ENCODE peak calls at places on chromosomes 16 and 17, in nine cellular contexts. S is A549, P is fibroblast of lung, T is mucosa of descending colon, D is HCT116, Y is pancreas, N is tibial artery, H is PC-3, K is body of pancreas. O is an unnamed sample.

GRCh38 chr17:68570531-68570930 is 30.6 kb downstream of the FAM20A start:
- DNase-seq in S (no peak), P (no peak), T (no peak), D (no peak), Y (no peak), N (no peak), H (no peak), K (no peak), O (no peak)

GRCh38 chr17:27475070-27475673 is 18.9 kb downstream of the KSR1 start:
- DNase-seq in S (no peak), P (no peak), T (no peak), D (no peak), Y (no peak), N (no peak), H (no peak), K (no peak), O (peak; percentile 28)

GRCh38 chr16:21101631-21102420 is 48.8 kb downstream of the DNAH3 start:
- DNase-seq in S (peak; percentile 53), P (peak; percentile 36), T (peak; percentile 25), D (peak; percentile 19), Y (peak; percentile 14), N (no peak), H (peak; percentile 30), K (peak; percentile 12), O (no peak)

GRCh38 chr17:17413821-17414220 is 63.0 kb upstream of the MED9 start:
- DNase-seq in S (no peak), P (no peak), T (no peak), D (no peak), Y (no peak), N (no peak), H (no peak), K (no peak), O (peak; percentile 32)

GRCh38 chr16:78421244-78421661 is 321.8 kb downstream of the WWOX start:
- DNase-seq in S (no peak), P (no peak), T (no peak), D (no peak), Y (no peak), N (no peak), H (no peak), K (no peak), O (no peak)

GRCh38 chr17:70318061-70318460 is 148.7 kb downstream of the KCNJ2 start:
- DNase-seq in S (no peak), P (peak; percentile 29), T (no peak), D (no peak), Y (no peak), N (no peak), H (no peak), K (no peak), O (no peak)

GRCh38 chr17:46818319-46818928 is at the start of gene WNT3:
- DNase-seq in S (no peak), P (no peak), T (peak; percentile 17), D (no peak), Y (no peak), N (no peak), H (no peak), K (no peak), O (peak; percentile 75)

GRCh38 chr17:13140750-13141149 is 122.9 kb upstream of the ELAC2 start:
- DNase-seq in S (no peak), P (peak; percentile 44), T (no peak), D (no peak), Y (no peak), N (no peak), H (no peak), K (no peak), O (no peak)

GRCh38 chr16:78648517-78648916 is 549.1 kb downstream of the WWOX start:
- DNase-seq in S (no peak), P (peak; percentile 54), T (peak; percentile 24), D (no peak), Y (no peak), N (no peak), H (no peak), K (no peak), O (no peak)

GRCh38 chr16:58218786-58219185 is 20.9 kb upstream of the CSNK2A2 start:
- DNase-seq in S (no peak), P (no peak), T (no peak), D (no peak), Y (no peak), N (no peak), H (no peak), K (no peak), O (no peak)

GRCh38 chr17:74860999-74861553 is 1.4 kb upstream of the GRIN2C start:
- DNase-seq in S (no peak), P (no peak), T (no peak), D (no peak), Y (no peak), N (no peak), H (no peak), K (no peak), O (no peak)

GRCh38 chr16:75107505-75107904 is 9.1 kb downstream of the LDHD start:
- DNase-seq in S (no peak), P (no peak), T (no peak), D (no peak), Y (no peak), N (no peak), H (no peak), K (no peak), O (peak; percentile 49)

GRCh38 chr16:10824111-10824893 is 5.7 kb upstream of the TVP23A start:
- DNase-seq in S (no peak), P (no peak), T (peak; percentile 26), D (no peak), Y (peak; percentile 95), N (no peak), H (peak; percentile 19), K (peak; percentile 98), O (peak; percentile 81)

GRCh38 chr16:10827691-10828341 is 9.2 kb upstream of the TVP23A start:
- DNase-seq in S (no peak), P (peak; percentile 91), T (peak; percentile 60), D (no peak), Y (peak; percentile 67), N (peak; percentile 80), H (peak; percentile 64), K (peak; percentile 82), O (peak; percentile 81)

GRCh38 chr16:10820546-10820945 is 2.0 kb upstream of the TVP23A start:
- DNase-seq in S (no peak), P (no peak), T (no peak), D (no peak), Y (no peak), N (no peak), H (no peak), K (no peak), O (no peak)

GRCh38 chr16:10817963-10818941 is at the start of gene TVP23A:
- DNase-seq in S (no peak), P (no peak), T (no peak), D (no peak), Y (no peak), N (no peak), H (no peak), K (no peak), O (no peak)

GRCh38 chr16:10822702-10823101 is 4.1 kb upstream of the TVP23A start:
- DNase-seq in S (no peak), P (no peak), T (no peak), D (no peak), Y (no peak), N (no peak), H (no peak), K (no peak), O (no peak)
- H3K4me3 ChIP-seq in S (no peak overlapping the region), P (no peak overlapping the region), T (no peak overlapping the region), D (no peak overlapping the region), Y (no peak overlapping the region), N (no peak overlapping the region), H (no peak overlapping the region), K (no peak overlapping the region), O (no peak overlapping the region)

DNA sequence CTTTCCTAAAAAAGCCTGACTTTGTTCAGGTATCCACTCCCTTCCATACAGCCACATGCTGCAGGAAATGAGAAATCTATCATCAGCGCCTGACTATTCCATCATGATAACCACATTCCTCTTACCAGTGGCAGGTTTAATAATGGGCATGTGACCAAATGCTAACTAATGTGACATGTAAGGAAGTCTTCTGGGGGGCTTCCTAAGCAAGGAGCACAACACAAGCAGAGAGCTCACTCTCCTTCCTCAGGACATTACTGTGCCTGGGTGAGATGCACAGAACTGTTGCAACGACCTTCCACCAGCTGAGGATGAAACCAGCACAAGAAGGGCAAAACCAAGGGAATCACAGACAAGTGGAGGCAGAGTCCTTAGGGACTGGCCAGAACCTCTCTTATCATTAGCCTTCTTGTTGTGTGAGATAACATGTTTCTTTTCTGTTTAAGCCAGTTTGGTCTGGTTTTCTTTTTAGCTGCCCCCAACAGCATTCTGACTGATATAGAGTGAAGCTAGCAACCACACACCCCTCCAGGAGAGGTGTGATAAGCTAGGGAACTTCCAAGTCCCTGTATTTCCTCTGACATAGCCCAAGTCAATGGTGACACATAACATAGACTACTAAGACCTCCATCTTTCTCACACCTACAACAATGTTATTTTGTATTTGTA is 16.9 kb downstream of the MYO1D start:
- DNase-seq in S (no peak), P (no peak), T (no peak), D (no peak), Y (no peak), N (no peak), H (no peak), K (no peak), O (no peak)
- H3K4me1 ChIP-seq in S (no peaks in the 10 kb centered on the region), P (no peaks in the 10 kb centered on the region), T (peaks cover 26% of the 10 kb centered on the region), D (peaks cover 1% of the 10 kb centered on the region), Y (no peaks in the 10 kb centered on the region), N (peaks cover 21% of the 10 kb centered on the region), H (peaks cover 11% of the 10 kb centered on the region), K (peaks cover 11% of the 10 kb centered on the region), O (peaks cover 14% of the 10 kb centered on the region)

GRCh38 chr17:19867654-19868395 is at the start of gene ULK2:
- DNase-seq in S (peak; percentile 90), P (peak; percentile 80), T (peak; percentile 66), D (peak; percentile 46), Y (peak; percentile 66), N (peak; percentile 27), H (peak; percentile 61), K (peak; percentile 64), O (peak; percentile 84)

DNA sequence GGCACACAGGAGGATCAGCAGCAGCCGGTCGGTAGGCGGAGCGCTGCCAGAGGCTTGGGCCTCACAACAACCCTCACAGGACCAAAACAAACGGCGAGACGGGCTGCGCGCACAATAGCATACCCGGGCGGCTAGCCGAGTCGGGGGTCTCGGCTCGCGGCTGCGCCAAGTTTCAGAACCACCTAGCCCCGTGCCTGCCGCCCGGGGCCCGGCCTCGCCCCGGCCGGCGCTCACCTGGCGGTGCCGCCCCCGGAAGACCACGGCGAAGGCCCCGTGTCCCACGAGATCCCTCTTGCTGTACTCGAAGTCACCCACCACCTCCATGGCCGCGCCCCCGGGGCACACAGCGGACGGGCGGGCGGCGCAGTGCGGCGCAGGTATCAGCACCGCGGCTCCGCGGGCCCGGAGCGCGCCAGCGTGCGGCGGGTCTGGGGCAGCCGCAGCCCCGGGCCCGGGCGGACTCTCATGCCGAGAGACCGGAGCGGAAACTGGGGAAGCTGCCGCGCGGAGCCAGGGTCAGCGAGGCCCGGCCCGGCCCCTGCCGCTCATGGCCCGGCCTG is 562 bp downstream of the ULK2 start:
- DNase-seq in S (peak; percentile 81), P (peak; percentile 68), T (peak; percentile 76), D (peak; percentile 16), Y (peak; percentile 59), N (peak; percentile 71), H (peak; percentile 60), K (peak; percentile 73), O (peak; percentile 88)
- TF ChIP-seq CTCF in S (peak; percentile 34), P (peak; percentile 38), T (no peak), D (peak; percentile 37), Y (no peak), N (peak; percentile 25), H (peak; percentile 35), K (no peak), O (peak; percentile 42)

DNA sequence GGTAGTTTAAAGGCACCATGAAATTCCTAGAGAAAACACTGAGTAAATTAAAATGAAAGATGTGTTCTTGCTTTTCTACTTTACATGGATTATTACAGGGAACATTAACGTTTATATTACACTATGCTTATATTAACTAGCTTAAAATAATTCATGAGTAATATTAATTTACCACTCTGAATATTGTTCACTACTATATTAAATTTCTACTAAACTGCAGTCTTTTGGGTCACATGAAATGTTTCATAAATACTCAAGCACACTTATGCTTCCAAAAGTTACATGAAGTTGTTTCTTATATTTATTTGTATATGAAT is 3.4 kb upstream of the MAP1LC3B start:
- DNase-seq in S (no peak), P (no peak), T (no peak), D (no peak), Y (no peak), N (no peak), H (no peak), K (no peak), O (no peak)
- H3K4me3 ChIP-seq in S (no peak overlapping the region), P (no peak overlapping the region), T (no peak overlapping the region), D (no peak overlapping the region), Y (no peak overlapping the region), N (no peak overlapping the region), H (peak overlapping the region; percentile 34), K (no peak overlapping the region), O (peak overlapping the region; percentile 34)